ENCODE peak calls at places on chromosome 19, in nine cellular contexts. F is natural killer cell; O is pancreas; S is esophagus mucosa; C is gastrocnemius medialis; H is stimulated activated memory B cell treated with anti-CD40 and anti-IgM and Interleukin-4, amounts not matched to agents 10 μg/mL and 1 μg/mL and 100 μg/mL, for 72 hours; U is activated naive CD8-positive, alpha-beta T cell treated with anti-CD3 and anti-CD28 coated beads, Interleukin-2, amount 50 U/mL, for 24 hours; R is activated CD8-positive, alpha-beta T cell treated with anti-CD3 and anti-CD28 coated beads, Interleukin-2, amount 10 ng/mL, durations not matched to agents 7 days and 5 days; I is omental fat pad. V is an unnamed sample.

GRCh38 chr19:13091400-13092161 is 11.1 kb downstream of the LYL1 start:
- ATAC-seq in I (no peak), F (no peak), S (no peak), H (no peak), O (no peak), U (no peak), R (no peak), C (peak; percentile 47), V (peak; percentile 47)

GRCh38 chr19:11265177-11265784 is 3.0 kb upstream of the DOCK6 start:
- ATAC-seq in S (no peak), I (no peak), H (no peak), C (no peak), F (no peak), O (no peak), R (no peak), U (no peak), V (no peak)

GRCh38 chr19:38057954-38058690 is 151.1 kb downstream of the SIPA1L3 start:
- ATAC-seq in R (no peak), U (no peak), F (no peak), O (peak; percentile 84), S (peak; percentile 60), I (no peak), H (no peak), C (no peak), V (no peak)

GRCh38 chr19:9865732-9866627 is 30.9 kb downstream of the PIN1 start:
- ATAC-seq in H (no peak), F (peak; percentile 95), U (no peak), S (no peak), C (no peak), O (no peak), R (peak; percentile 86), I (no peak), V (no peak)

GRCh38 chr19:15300533-15301194 is 31.7 kb downstream of the BRD4 start:
- ATAC-seq in I (no peak), R (no peak), S (no peak), U (peak; percentile 77), O (no peak), C (no peak), F (no peak), H (no peak), V (no peak)

GRCh38 chr19:21593934-21594844 is 88.8 kb downstream of the ZNF429 start:
- ATAC-seq in H (no peak), O (peak; percentile 49), I (no peak), U (no peak), C (peak; percentile 45), F (no peak), S (peak; percentile 40), R (no peak), V (no peak)

GRCh38 chr19:35216833-35217707 is 11.5 kb downstream of the FAM187B start:
- ATAC-seq in C (no peak), R (no peak), S (no peak), I (peak; percentile 27), F (no peak), O (no peak), U (peak; percentile 13), H (no peak), V (no peak)

GRCh38 chr19:29939628-29940027 is 2.4 kb upstream of the URI1 start:
- ATAC-seq in U (no peak), S (no peak), H (no peak), F (no peak), I (no peak), O (no peak), R (no peak), C (no peak), V (no peak)

V was measured in SK-N-SH treated with all-trans-retinoic acid at 6 μM for 48 hours.